ENCODE peak calls at places on chromosomes 16 and 17, in seven cellular contexts. One of them, this sample, is unnamed.

GRCh38 chr17:57956311-57957119 is 1.3 kb upstream of the CUEDC1 start:
- DNase-seq in natural killer cell: peak; percentile 39
- DNase-seq in esophagus squamous epithelium: no peak
- DNase-seq in mammary epithelial cell: no peak
- DNase-seq in AG04450: no peak
- DNase-seq in BE2C: no peak
- DNase-seq in neural crest cell: no peak
- DNase-seq in this sample: no peak

GRCh38 chr16:71339481-71340171 is 18.9 kb upstream of the CALB2 start:
- DNase-seq in AG04450: no peak
- DNase-seq in mammary epithelial cell: peak; percentile 97
- DNase-seq in neural crest cell: no peak
- DNase-seq in BE2C: no peak
- DNase-seq in natural killer cell: no peak
- DNase-seq in esophagus squamous epithelium: no peak
- DNase-seq in this sample: no peak

GRCh38 chr16:77212736-77213541 is 13.7 kb downstream of the SYCE1L start:
- DNase-seq in natural killer cell: peak; percentile 66
- DNase-seq in neural crest cell: peak; percentile 69
- DNase-seq in mammary epithelial cell: peak; percentile 47
- DNase-seq in esophagus squamous epithelium: no peak
- DNase-seq in AG04450: no peak
- DNase-seq in BE2C: peak; percentile 63
- DNase-seq in this sample: peak; percentile 64

GRCh38 chr17:40498281-40499084 is 2.9 kb downstream of the TNS4 start:
- DNase-seq in esophagus squamous epithelium: no peak
- DNase-seq in mammary epithelial cell: no peak
- DNase-seq in AG04450: no peak
- DNase-seq in natural killer cell: no peak
- DNase-seq in neural crest cell: no peak
- DNase-seq in BE2C: no peak
- DNase-seq in this sample: no peak

GRCh38 chr16:68404736-68405345 is 43.5 kb downstream of the SMPD3 start:
- DNase-seq in esophagus squamous epithelium: no peak
- DNase-seq in neural crest cell: no peak
- DNase-seq in natural killer cell: no peak
- DNase-seq in mammary epithelial cell: no peak
- DNase-seq in BE2C: no peak
- DNase-seq in AG04450: no peak
- DNase-seq in this sample: no peak

GRCh38 chr16:29811896-29812665 is at the start of gene PRRT2:
- DNase-seq in BE2C: peak; percentile 84
- DNase-seq in AG04450: no peak
- DNase-seq in natural killer cell: peak; percentile 31
- DNase-seq in esophagus squamous epithelium: no peak
- DNase-seq in mammary epithelial cell: no peak
- DNase-seq in neural crest cell: peak; percentile 61
- DNase-seq in this sample: peak; percentile 52

GRCh38 chr16:17784073-17784472 is 313.3 kb upstream of the XYLT1 start:
- DNase-seq in mammary epithelial cell: peak; percentile 34
- DNase-seq in neural crest cell: peak; percentile 6
- DNase-seq in BE2C: no peak
- DNase-seq in AG04450: no peak
- DNase-seq in esophagus squamous epithelium: no peak
- DNase-seq in natural killer cell: no peak
- DNase-seq in this sample: peak; percentile 9

GRCh38 chr17:64216030-64216384 is 47.1 kb downstream of the TEX2 start:
- DNase-seq in AG04450: no peak
- DNase-seq in natural killer cell: no peak
- DNase-seq in esophagus squamous epithelium: no peak
- DNase-seq in neural crest cell: no peak
- DNase-seq in BE2C: no peak
- DNase-seq in mammary epithelial cell: no peak
- DNase-seq in this sample: no peak

GRCh38 chr17:38864636-38865398 is 5.0 kb upstream of the LASP1 start:
- DNase-seq in BE2C: peak; percentile 36
- DNase-seq in natural killer cell: no peak
- DNase-seq in neural crest cell: no peak
- DNase-seq in AG04450: no peak
- DNase-seq in mammary epithelial cell: peak; percentile 62
- DNase-seq in esophagus squamous epithelium: no peak
- DNase-seq in this sample: no peak
- TF ChIP-seq CTCF in BE2C: peak; percentile 65
- TF ChIP-seq CTCF in natural killer cell: no peak
- TF ChIP-seq CTCF in neural crest cell: peak; percentile 47
- TF ChIP-seq CTCF in AG04450: peak; percentile 58
- TF ChIP-seq CTCF in mammary epithelial cell: peak; percentile 22
- TF ChIP-seq CTCF in esophagus squamous epithelium: no peak
- TF ChIP-seq CTCF in this sample: no peak

DNA sequence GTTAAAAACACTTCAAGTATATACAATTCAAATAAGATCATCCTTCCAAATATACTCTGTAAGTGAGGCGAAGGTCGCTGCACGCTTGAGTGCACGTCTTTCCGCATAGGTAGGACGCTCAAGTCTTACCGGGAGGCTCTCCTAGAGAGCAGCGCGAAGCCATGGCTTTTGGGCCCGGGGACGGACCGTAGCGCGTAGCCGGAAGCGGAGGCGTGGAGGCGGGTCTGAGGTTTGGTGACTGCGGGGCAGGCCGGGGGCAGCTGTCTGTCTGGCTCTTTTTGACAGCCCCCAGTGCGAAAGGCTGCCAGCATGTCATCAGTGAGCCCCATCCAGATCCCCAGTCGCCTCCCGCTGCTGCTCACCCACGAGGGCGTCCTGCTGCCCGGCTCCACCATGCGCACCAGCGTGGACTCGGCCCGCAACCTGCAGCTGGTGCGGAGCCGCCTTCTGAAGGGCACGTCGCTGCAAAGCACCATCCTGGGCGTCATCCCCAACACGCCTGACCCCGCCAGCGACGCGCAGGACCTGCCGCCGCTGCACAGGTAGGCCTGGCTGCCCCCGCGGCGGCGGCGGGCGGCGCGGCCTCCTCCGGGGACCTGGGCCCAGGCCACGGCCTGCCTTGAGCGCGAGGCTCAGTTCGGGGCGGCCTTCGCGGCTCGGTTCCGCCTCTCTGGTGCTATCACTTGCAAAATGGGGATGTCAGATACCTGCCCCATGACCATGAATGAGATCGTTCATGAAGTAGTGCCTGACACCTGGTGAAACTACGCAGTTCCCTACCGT is at the start of gene LONP2:
- DNase-seq in natural killer cell: peak; percentile 91
- DNase-seq in BE2C: peak; percentile 89
- DNase-seq in mammary epithelial cell: peak; percentile 93
- DNase-seq in esophagus squamous epithelium: peak; percentile 57
- DNase-seq in AG04450: peak; percentile 55
- DNase-seq in neural crest cell: peak; percentile 85
- DNase-seq in this sample: peak; percentile 89
- TF ChIP-seq CTCF in natural killer cell: no peak
- TF ChIP-seq CTCF in BE2C: no peak
- TF ChIP-seq CTCF in mammary epithelial cell: no peak
- TF ChIP-seq CTCF in esophagus squamous epithelium: no peak
- TF ChIP-seq CTCF in AG04450: no peak
- TF ChIP-seq CTCF in neural crest cell: no peak
- TF ChIP-seq CTCF in this sample: no peak

GRCh38 chr17:69506489-69506888 is 92.0 kb downstream of the MAP2K6 start:
- DNase-seq in mammary epithelial cell: no peak
- DNase-seq in natural killer cell: no peak
- DNase-seq in BE2C: no peak
- DNase-seq in AG04450: no peak
- DNase-seq in neural crest cell: no peak
- DNase-seq in esophagus squamous epithelium: no peak
- DNase-seq in this sample: no peak
- TF ChIP-seq CTCF in mammary epithelial cell: peak; percentile 44
- TF ChIP-seq CTCF in natural killer cell: no peak
- TF ChIP-seq CTCF in BE2C: peak; percentile 32
- TF ChIP-seq CTCF in AG04450: peak; percentile 48
- TF ChIP-seq CTCF in neural crest cell: peak; percentile 53
- TF ChIP-seq CTCF in esophagus squamous epithelium: no peak
- TF ChIP-seq CTCF in this sample: peak; percentile 20

DNA sequence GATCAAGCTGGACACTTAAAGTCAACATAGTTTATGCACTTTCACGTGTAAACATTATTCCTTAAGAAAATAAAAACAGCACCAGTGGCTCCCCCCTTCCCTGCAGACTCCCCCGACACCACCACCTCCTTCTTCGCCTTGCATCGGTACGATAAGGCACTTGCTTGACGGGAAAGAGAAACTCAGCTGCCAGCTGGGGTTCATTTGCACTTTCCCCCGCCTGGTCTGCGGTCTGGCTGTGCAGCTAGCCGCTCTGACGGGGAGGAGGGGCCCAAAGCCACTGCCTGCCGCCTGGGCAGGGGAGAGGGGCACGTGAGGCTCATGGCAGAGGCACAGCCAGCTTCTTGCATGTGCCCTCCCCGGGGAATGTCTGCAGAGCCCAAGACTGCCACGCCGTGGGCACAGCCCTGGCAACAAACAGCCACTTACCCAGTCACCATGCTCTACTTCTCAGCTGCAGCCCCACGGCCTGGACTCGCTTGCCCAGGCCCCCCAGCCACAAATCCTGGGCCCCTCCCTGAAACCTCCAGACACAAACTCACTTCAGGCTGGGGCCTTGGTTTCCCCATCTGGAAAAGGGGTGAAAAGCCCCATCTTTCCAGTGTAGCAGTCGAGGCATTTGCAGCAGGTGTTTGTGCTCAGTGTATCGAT is 16.5 kb upstream of the PRM1 start:
- DNase-seq in esophagus squamous epithelium: peak; percentile 55
- DNase-seq in AG04450: peak; percentile 33
- DNase-seq in BE2C: peak; percentile 71
- DNase-seq in mammary epithelial cell: no peak
- DNase-seq in natural killer cell: peak; percentile 63
- DNase-seq in neural crest cell: no peak
- DNase-seq in this sample: peak; percentile 27
- TF ChIP-seq CTCF in esophagus squamous epithelium: no peak
- TF ChIP-seq CTCF in AG04450: no peak
- TF ChIP-seq CTCF in BE2C: no peak
- TF ChIP-seq CTCF in mammary epithelial cell: no peak
- TF ChIP-seq CTCF in natural killer cell: no peak
- TF ChIP-seq CTCF in neural crest cell: no peak
- TF ChIP-seq CTCF in this sample: no peak